ENCODE peak calls at places on chromosomes 16 and 17, in four cellular contexts. D is BJ, N is HCT116, K is OCI-LY7. O is an unnamed sample.

GRCh38 chr17:57502696-57503307 is 242.3 kb downstream of the CCDC182 start:
- DNase-seq in D (no peak), N (no peak), K (no peak), O (no peak)

GRCh38 chr17:65359016-65359415 is 202.4 kb downstream of the AXIN2 start:
- DNase-seq in D (peak), N (peak), K (no peak), O (peak)

GRCh38 chr17:41919840-41920579 is 1.3 kb upstream of the ACLY start:
- DNase-seq in D (no peak), N (no peak), K (no peak), O (no peak)

GRCh38 chr17:82633343-82633742 is 14.9 kb downstream of the WDR45B start:
- DNase-seq in D (no peak), N (no peak), K (no peak), O (no peak)

GRCh38 chr17:19975601-19976000 is 2.0 kb downstream of the AKAP10 start:
- DNase-seq in D (no peak), N (no peak), K (no peak), O (no peak)

GRCh38 chr16:73196670-73197069 is 148.7 kb upstream of the ZFHX3 start:
- DNase-seq in D (no peak), N (peak), K (peak), O (no peak)

GRCh38 chr16:81473969-81474959 is 29.7 kb downstream of the CMIP start:
- DNase-seq in D (no peak), N (no peak), K (no peak), O (no peak)

GRCh38 chr16:17229766-17230165 is 241.0 kb downstream of the XYLT1 start:
- DNase-seq in D (no peak), N (no peak), K (no peak), O (no peak)

GRCh38 chr17:45143767-45144198 is 4.5 kb upstream of the HEXIM1 start:
- DNase-seq in D (peak), N (no peak), K (no peak), O (peak)

GRCh38 chr17:32876414-32877163 is at the start of gene MYO1D:
- DNase-seq in D (no peak), N (peak), K (peak), O (no peak)

GRCh38 chr17:9370464-9370863 is 205.2 kb downstream of the STX8 start:
- DNase-seq in D (no peak), N (no peak), K (no peak), O (no peak)

GRCh38 chr17:74290340-74290739 is 16.3 kb downstream of the DNAI2 start:
- DNase-seq in D (no peak), N (no peak), K (no peak), O (no peak)
- TF ChIP-seq CTCF in D (no peak), N (no peak), K (no peak), O (no peak)

DNA sequence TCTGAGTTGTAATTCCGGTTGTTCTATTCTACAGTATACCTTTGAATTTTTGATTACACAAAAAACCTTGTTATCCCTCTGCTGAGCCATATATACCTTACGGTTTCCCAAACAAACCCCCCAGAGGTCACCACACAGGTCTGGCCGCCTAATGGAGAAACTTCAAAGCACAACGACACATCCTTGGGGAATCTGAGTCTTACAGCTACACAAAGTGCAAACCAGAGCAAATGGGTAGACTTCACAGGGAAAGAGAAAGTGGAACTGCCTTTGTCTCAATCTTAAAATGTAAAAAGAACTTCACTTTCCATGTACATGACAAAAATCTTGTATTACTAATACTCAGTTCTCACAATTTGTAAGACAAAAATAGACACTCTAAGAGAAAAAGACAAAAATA is 2.7 kb downstream of the FBXO31 start:
- DNase-seq in D (no peak), N (no peak), K (no peak), O (no peak)
- H3K4me3 ChIP-seq in D (peak), N (no peak), K (peak), O (no peak)

GRCh38 chr16:89922884-89923639 is at the start of gene TUBB3:
- DNase-seq in D (no peak), N (peak), K (peak), O (no peak)

GRCh38 chr16:89923640-89924297 is 627 bp downstream of the TUBB3 start:
- DNase-seq in D (no peak), N (no peak), K (no peak), O (no peak)

GRCh38 chr16:89924925-89925307 is 1.8 kb downstream of the TUBB3 start:
- DNase-seq in D (no peak), N (no peak), K (peak), O (no peak)

GRCh38 chr16:89924298-89924924 is 1.3 kb downstream of the TUBB3 start:
- DNase-seq in D (no peak), N (no peak), K (peak), O (no peak)

DNA sequence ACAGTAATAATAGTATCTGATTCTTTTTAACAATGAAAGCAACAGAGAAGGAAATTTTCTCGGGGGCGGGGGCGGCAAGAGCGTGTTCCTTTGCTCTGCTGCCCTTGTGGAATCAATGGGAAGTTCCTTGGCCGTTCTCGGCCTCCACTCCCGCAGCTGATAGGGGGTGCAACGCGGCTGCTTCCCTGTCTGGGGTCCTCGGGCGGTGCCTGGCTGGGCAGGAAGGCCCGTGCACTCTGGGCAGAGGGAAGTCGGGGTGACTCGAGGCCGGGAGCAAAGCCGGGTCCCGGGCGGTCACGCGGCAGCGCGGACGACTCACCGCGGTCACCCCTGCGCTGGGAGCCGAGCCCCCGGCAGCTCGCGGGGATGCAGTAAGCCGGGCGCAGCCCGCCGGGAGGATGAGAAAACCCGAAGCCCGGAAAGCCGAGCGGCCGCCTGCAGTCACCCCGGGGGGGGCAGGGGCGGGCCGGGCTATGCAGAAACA is 2.5 kb downstream of the TUBB3 start:
- DNase-seq in D (no peak), N (no peak), K (no peak), O (no peak)
- TF ChIP-seq CTCF in D (peak), N (no peak), K (no peak), O (no peak)

GRCh38 chr17:54937426-54937825 is 31.0 kb downstream of the COX11 start:
- DNase-seq in D (no peak), N (no peak), K (no peak), O (no peak)
- H3K4me3 ChIP-seq in D (no peak), N (no peak), K (no peak), O (no peak)

GRCh38 chr16:22813223-22813945 is 578 bp upstream of the HS3ST2 start:
- DNase-seq in D (no peak), N (no peak), K (no peak), O (no peak)
- TF ChIP-seq CTCF in D (peak), N (no peak), K (no peak), O (peak)

GRCh38 chr17:69959291-69959690 is 115.7 kb upstream of the KCNJ16 start:
- DNase-seq in D (no peak), N (no peak), K (no peak), O (no peak)

GRCh38 chr17:69960755-69961154 is 114.3 kb upstream of the KCNJ16 start:
- DNase-seq in D (no peak), N (no peak), K (no peak), O (no peak)

GRCh38 chr17:69961488-69962145 is 113.4 kb upstream of the KCNJ16 start:
- DNase-seq in D (no peak), N (no peak), K (peak), O (no peak)
- H3K4me3 ChIP-seq in D (no peak), N (no peak), K (no peak), O (no peak)

GRCh38 chr16:14251419-14251818 is 180.3 kb downstream of the MRTFB start:
- DNase-seq in D (no peak), N (no peak), K (no peak), O (no peak)

GRCh38 chr16:14249291-14250032 is 178.3 kb downstream of the MRTFB start:
- DNase-seq in D (no peak), N (peak), K (peak), O (no peak)

GRCh38 chr16:14244344-14245010 is 173.4 kb downstream of the MRTFB start:
- DNase-seq in D (no peak), N (no peak), K (no peak), O (peak)

GRCh38 chr16:14252860-14253259 is 181.7 kb downstream of the MRTFB start:
- DNase-seq in D (no peak), N (no peak), K (no peak), O (no peak)

DNA sequence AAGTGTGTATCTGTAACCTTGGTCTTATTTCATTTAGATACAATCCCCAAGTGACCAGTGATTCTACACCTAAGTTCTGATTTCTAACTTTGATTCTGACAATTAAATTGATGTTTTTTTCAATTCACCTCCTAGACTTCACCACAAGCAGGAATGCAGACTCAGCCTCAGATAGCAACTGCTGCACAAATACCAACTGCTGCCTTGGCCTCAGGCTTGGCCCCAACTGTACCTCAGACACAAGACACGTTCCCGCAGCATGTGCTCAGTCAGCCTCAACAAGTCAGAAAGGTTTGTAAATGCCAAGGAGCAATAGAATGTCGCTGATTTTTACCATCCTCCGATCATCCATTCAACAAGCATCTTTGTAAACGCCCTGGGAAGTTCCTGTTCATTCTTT is 177.7 kb downstream of the MRTFB start:
- DNase-seq in D (no peak), N (no peak), K (no peak), O (no peak)
- TF ChIP-seq CTCF in D (no peak), N (no peak), K (no peak), O (no peak)

GRCh38 chr17:49907279-49907678 is 59.4 kb upstream of the TAC4 start:
- DNase-seq in D (no peak), N (no peak), K (no peak), O (no peak)

GRCh38 chr17:49908782-49909714 is 59.9 kb upstream of the DLX4 start:
- DNase-seq in D (no peak), N (no peak), K (no peak), O (no peak)

GRCh38 chr17:49913226-49914095 is 55.5 kb upstream of the DLX4 start:
- DNase-seq in D (no peak), N (peak), K (no peak), O (peak)

GRCh38 chr17:49910858-49911204 is 58.2 kb upstream of the DLX4 start:
- DNase-seq in D (no peak), N (no peak), K (no peak), O (no peak)

DNA sequence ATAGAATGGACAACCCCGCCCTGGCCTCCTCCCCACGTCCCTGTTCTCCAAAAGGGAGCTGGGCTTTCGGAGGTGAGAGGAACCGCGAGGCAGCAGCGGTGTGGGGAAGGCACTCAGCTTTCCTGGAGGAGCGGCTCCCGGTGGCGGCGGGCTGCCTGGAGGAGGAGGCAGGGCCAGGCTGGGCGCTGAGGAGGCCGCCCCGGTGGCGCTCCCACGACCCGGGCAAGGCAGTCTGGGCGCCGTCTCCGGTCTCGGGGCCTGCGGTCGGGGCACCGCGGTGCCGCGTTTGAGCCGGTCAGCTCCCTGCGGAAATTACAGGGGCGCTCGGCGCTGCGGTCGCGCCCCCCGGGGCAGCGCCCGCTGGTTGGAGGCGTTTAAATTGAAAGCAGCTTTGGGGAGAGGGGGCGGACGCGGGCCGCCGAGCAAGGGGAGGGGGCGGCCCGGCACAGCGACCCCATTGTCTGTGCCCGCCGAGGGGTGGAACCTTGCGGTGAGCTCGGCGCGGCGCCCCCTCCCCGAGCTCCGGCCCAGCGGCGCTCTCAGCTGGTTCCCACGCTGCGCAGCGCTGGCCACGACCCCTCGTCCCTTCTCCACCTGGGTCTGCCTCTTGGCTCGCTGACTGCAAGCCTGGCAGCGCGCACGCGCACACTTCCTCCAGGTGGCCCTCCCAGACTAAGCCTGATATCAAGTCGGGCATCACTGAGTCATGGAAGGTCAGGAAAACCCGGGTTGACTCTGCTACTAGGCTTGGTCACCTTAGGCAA is 58.7 kb upstream of the DLX4 start:
- DNase-seq in D (no peak), N (no peak), K (no peak), O (no peak)
- H3K4me3 ChIP-seq in D (no peak), N (no peak), K (no peak), O (no peak)

GRCh38 chr17:51795401-51795800 is 363.1 kb downstream of the CA10 start:
- DNase-seq in D (no peak), N (no peak), K (no peak), O (no peak)
- TF ChIP-seq CTCF in D (no peak), N (no peak), K (no peak), O (no peak)

GRCh38 chr17:61331178-61331577 is 68.5 kb upstream of the TBX2 start:
- DNase-seq in D (no peak), N (no peak), K (no peak), O (no peak)
- H3K4me3 ChIP-seq in D (no peak), N (no peak), K (no peak), O (no peak)

O was measured in AG09309.